ENCODE peak calls at places on chromosomes 1 and 21, in four cellular contexts. S is cardiac fibroblast, L is NCI-H748 treated with DMSO at 0.1 percent for 48 hours, V is GM18507. C is an unnamed sample.

GRCh38 chr1:171460018-171460585 is 25.2 kb upstream of the PRRC2C start:
- DNase-seq in L (no peak), S (no peak), V (no peak), C (no peak)

GRCh38 chr1:92538413-92539061 is 51.8 kb upstream of the GFI1 start:
- DNase-seq in L (no peak), S (no peak), V (peak), C (no peak)

GRCh38 chr1:154791292-154792278 is 78.5 kb downstream of the KCNN3 start:
- DNase-seq in S (peak), V (peak), L (no peak), C (peak)

GRCh38 chr1:181577475-181577874 is 94.2 kb downstream of the CACNA1E start:
- DNase-seq in S (no peak), L (no peak), V (no peak), C (no peak)

GRCh38 chr1:97778718-97779117 is 142.1 kb downstream of the DPYD start:
- DNase-seq in S (peak), V (no peak), L (no peak), C (no peak)

GRCh38 chr1:179353546-179353945 is 12.2 kb upstream of the AXDND1 start:
- DNase-seq in V (no peak), S (peak), L (no peak), C (no peak)

GRCh38 chr1:110165761-110166231 is 15.5 kb downstream of the SLC6A17 start:
- DNase-seq in S (no peak), L (no peak), V (no peak), C (no peak)

GRCh38 chr1:55926906-55927471 is 652.4 kb downstream of the PLPP3 start:
- DNase-seq in S (no peak), V (no peak), L (no peak), C (no peak)

GRCh38 chr1:27650527-27651175 is 15.7 kb upstream of the FGR start:
- DNase-seq in V (no peak), L (no peak), S (peak), C (peak)

GRCh38 chr21:45528981-45529784 is 13.1 kb downstream of the SLC19A1 start:
- DNase-seq in L (no peak), S (no peak), V (no peak), C (no peak)

GRCh38 chr1:15046487-15047165 is 106.9 kb upstream of the TMEM51 start:
- DNase-seq in S (peak), L (no peak), V (peak), C (peak)

GRCh38 chr1:246427611-246428010 is 79.5 kb downstream of the SMYD3 start:
- DNase-seq in S (no peak), L (no peak), V (no peak), C (no peak)

GRCh38 chr1:113947388-113948107 is 18.4 kb downstream of the HIPK1 start:
- DNase-seq in V (no peak), L (no peak), S (peak), C (no peak)

C was measured in A673.